ENCODE peak calls at places on chromosomes 1 and 21, in six cellular contexts. C, P, D, G, S and H are unnamed samples.

GRCh38 chr1:179197690-179198297 is 31.7 kb downstream of the ABL2 start:
- DNase-seq in G (no peak), C (no peak), S (no peak), D (no peak), P (no peak), H (no peak)

GRCh38 chr1:104991702-104992101 is 1242.0 kb downstream of the AMY1C start:
- DNase-seq in G (no peak), S (no peak), D (no peak), P (no peak), C (no peak), H (no peak)

GRCh38 chr1:223123238-223123976 is 19.6 kb downstream of the TLR5 start:
- DNase-seq in S (no peak), C (peak; percentile 65), P (peak; percentile 66), G (peak; percentile 70), D (peak; percentile 77), H (peak; percentile 71)

GRCh38 chr1:37998913-37999433 is 6.3 kb downstream of the FHL3 start:
- DNase-seq in S (no peak), P (no peak), C (peak; percentile 51), G (no peak), D (peak; percentile 42), H (no peak)

GRCh38 chr1:173410133-173410793 is 66.9 kb upstream of the PRDX6 start:
- DNase-seq in D (no peak), G (no peak), P (no peak), S (no peak), C (no peak), H (no peak)

GRCh38 chr21:33780631-33781030 is 135.0 kb downstream of the ATP5PO start:
- DNase-seq in G (no peak), P (no peak), D (no peak), S (no peak), C (no peak), H (no peak)

GRCh38 chr1:23930861-23931471 is 17.8 kb upstream of the CNR2 start:
- DNase-seq in P (no peak), G (no peak), C (no peak), D (no peak), S (no peak), H (no peak)

GRCh38 chr1:75023005-75023404 is 111.2 kb upstream of the LHX8 start:
- DNase-seq in D (no peak), P (no peak), C (no peak), G (no peak), S (no peak), H (peak; percentile 2)

GRCh38 chr1:211543003-211543402 is 36.0 kb downstream of the SLC30A1 start:
- DNase-seq in P (no peak), S (no peak), G (no peak), D (no peak), C (no peak), H (no peak)

GRCh38 chr1:247906504-247907047 is 11.2 kb downstream of the OR2W3 start:
- DNase-seq in C (no peak), S (peak; percentile 35), G (no peak), P (no peak), D (no peak), H (no peak)

GRCh38 chr1:224622831-224623230 is 6.7 kb downstream of the CNIH3 start:
- DNase-seq in D (no peak), S (no peak), P (no peak), G (no peak), C (no peak), H (no peak)

GRCh38 chr21:15061747-15062146 is 3.1 kb downstream of the NRIP1 start:
- DNase-seq in P (no peak), D (no peak), G (no peak), S (no peak), C (no peak), H (no peak)

GRCh38 chr21:15059397-15059796 is 5.4 kb downstream of the NRIP1 start:
- DNase-seq in G (no peak), C (no peak), P (no peak), D (no peak), S (no peak), H (no peak)

GRCh38 chr21:15062566-15062965 is 2.2 kb downstream of the NRIP1 start:
- DNase-seq in G (no peak), C (no peak), P (no peak), D (no peak), S (no peak), H (no peak)

GRCh38 chr21:15061284-15061683 is 3.5 kb downstream of the NRIP1 start:
- DNase-seq in G (no peak), S (no peak), D (no peak), P (no peak), C (no peak), H (no peak)

GRCh38 chr21:15060776-15061175 is 4.0 kb downstream of the NRIP1 start:
- DNase-seq in C (no peak), D (no peak), P (no peak), S (no peak), G (no peak), H (peak; percentile 32)
- H3K4me1 ChIP-seq in C (peaks cover 72% of the 10 kb centered on the region), D (no peaks in the 10 kb centered on the region), P (peaks cover 95% of the 10 kb centered on the region), S (no peaks in the 10 kb centered on the region), G (peaks cover 78% of the 10 kb centered on the region), H (peaks cover 32% of the 10 kb centered on the region)

DNA sequence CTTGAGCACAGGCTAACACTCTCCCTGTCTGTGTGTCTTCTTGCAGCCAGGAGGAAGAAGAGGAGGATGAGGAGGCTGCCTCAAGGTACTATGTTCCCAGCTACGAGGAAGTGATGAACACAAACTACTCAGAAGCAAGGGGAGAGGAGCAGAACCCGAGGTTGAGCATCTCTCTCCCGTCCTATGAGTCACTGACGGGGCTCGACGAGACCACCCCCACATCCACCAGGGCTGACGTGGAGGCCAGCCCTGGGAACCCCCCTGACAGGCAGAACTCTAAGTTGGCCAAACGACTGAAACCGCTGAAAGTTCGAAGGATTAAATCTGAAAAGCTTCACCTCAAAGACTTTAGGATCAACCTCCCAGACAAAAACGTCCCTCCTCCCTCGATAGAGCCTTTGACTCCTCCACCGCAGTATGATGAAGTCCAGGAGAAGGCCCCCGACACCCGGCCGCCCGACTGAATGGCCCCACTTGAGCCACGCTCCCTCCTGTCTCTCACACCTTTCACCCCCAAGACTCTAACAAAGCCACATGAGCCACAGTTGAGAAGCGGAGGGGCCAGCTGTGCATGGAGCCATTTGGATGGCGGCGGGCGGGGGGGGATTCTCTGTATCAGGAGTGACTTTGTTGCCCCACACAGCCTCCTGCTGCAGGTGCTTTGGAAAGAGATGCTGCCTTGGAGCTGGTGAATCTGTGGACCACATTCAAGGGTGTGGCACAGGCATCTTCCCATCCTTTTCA is 27.6 kb upstream of the FHAD1 start:
- DNase-seq in D (no peak), C (no peak), P (no peak), S (no peak), G (no peak), H (no peak)
- H3K4me1 ChIP-seq in D (no peaks in the 10 kb centered on the region), C (no peaks in the 10 kb centered on the region), P (peaks cover 17% of the 10 kb centered on the region), S (no peaks in the 10 kb centered on the region), G (peaks cover 18% of the 10 kb centered on the region), H (no peaks in the 10 kb centered on the region)

DNA sequence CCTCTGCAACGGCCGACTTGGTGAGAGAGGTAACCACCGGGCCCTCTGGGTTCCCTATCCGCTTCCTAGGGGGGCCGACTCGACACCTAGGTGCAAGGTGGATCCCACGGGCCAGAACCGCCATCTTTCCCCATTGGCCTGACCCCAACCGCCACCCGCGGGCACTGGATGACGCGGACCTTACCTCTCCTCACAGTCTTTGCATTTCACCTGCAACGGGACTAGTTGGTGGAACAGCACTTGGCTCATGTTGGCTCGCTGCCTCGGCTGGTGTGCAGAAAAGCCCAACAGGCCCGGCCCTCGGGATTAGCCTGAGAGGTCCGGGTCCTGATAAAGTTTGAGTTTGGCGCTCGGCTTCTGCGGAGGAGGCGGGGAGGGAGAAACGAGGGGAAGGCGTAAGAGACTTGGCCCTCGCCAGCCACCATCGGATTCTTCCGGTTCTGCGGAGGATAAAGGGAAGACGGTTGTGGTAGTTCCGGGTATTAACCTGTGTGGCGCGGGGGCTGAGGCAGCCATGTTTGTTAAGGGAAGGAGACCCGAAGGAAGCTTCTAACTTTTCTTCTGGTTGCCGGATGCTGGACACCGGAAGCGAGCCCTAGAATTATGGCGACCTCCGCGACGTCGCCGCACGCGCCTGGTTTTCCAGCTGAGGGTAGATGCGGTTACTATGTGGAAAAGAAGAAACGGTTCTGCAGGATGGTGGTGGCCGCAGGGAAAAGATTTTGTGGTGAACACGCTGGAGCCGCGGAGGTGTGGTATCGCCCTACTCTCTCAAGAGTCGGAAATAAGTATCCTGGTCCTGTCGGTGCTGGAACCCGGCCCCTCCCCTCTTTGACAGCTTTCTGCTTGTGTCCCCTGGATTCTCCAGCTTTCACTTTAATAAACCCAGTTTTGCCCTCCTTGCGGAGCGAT is at the start of the genes SASS6 and TRMT13:
- DNase-seq in G (peak; percentile 97), P (peak; percentile 96), D (peak; percentile 98), C (peak; percentile 97), S (peak; percentile 90), H (peak; percentile 97)
- H3K4me1 ChIP-seq in G (peaks cover 23% of the 10 kb centered on the region), P (peaks cover 36% of the 10 kb centered on the region), D (peaks cover 2% of the 10 kb centered on the region), C (peaks cover 30% of the 10 kb centered on the region), S (no peaks in the 10 kb centered on the region), H (peaks cover 4% of the 10 kb centered on the region)

DNA sequence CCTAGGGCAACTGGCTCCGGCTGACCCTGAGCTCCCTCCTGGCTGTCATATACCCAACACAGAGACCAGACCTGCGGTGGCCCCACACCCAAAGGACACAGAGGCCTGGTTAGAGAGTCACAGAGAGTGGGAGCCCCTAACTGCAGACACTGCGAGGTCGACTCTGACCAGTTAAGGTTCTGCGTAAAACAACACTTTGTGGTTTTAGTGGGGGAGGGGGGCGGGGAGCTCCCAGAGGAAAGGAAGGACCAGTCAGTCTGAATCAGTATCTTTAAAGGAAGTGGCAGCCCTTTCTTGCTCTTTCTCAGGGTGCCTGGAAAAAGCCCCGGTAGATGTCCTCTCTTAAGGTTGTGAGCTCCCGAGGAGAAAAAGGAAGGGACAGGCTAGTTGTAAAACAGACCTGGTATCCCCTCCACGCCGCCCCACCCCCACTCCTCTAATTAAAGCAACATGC is 2.4 kb downstream of the SSBP3 start:
- DNase-seq in S (no peak), G (no peak), P (no peak), C (no peak), D (no peak), H (peak; percentile 34)
- H3K4me1 ChIP-seq in S (peaks cover 11% of the 10 kb centered on the region), G (peaks cover 49% of the 10 kb centered on the region), P (peaks cover 89% of the 10 kb centered on the region), C (peaks cover 65% of the 10 kb centered on the region), D (peaks cover 3% of the 10 kb centered on the region), H (peaks cover 9% of the 10 kb centered on the region)

GRCh38 chr1:61095127-61095812 is 12.9 kb downstream of the NFIA start:
- DNase-seq in G (no peak), P (no peak), C (no peak), D (no peak), S (no peak), H (no peak)

GRCh38 chr1:61093525-61094137 is 11.3 kb downstream of the NFIA start:
- DNase-seq in C (no peak), G (no peak), S (no peak), D (no peak), P (no peak), H (no peak)

GRCh38 chr1:61097326-61097725 is 15.0 kb downstream of the NFIA start:
- DNase-seq in S (no peak), C (no peak), P (no peak), D (no peak), G (no peak), H (no peak)

GRCh38 chr1:61092643-61093042 is 10.3 kb downstream of the NFIA start:
- DNase-seq in C (no peak), D (no peak), S (no peak), G (no peak), P (no peak), H (no peak)

GRCh38 chr1:61094677-61095076 is 12.3 kb downstream of the NFIA start:
- DNase-seq in P (no peak), G (no peak), C (no peak), D (no peak), S (no peak), H (no peak)
- H3K4me1 ChIP-seq in P (peaks cover 98% of the 10 kb centered on the region), G (peaks cover 90% of the 10 kb centered on the region), C (peaks cover 73% of the 10 kb centered on the region), D (peaks cover 2% of the 10 kb centered on the region), S (no peaks in the 10 kb centered on the region), H (no peaks in the 10 kb centered on the region)

GRCh38 chr1:51693420-51694144 is 76.7 kb downstream of the OSBPL9 start:
- DNase-seq in C (no peak), S (no peak), G (no peak), P (no peak), D (no peak), H (no peak)
- H3K4me1 ChIP-seq in C (peaks cover 80% of the 10 kb centered on the region), S (no peaks in the 10 kb centered on the region), G (peaks cover 84% of the 10 kb centered on the region), P (peaks cover 81% of the 10 kb centered on the region), D (peaks cover 5% of the 10 kb centered on the region), H (peaks cover 18% of the 10 kb centered on the region)

GRCh38 chr1:170711682-170712081 is 47.8 kb downstream of the PRRX1 start:
- DNase-seq in D (no peak), G (no peak), C (no peak), P (no peak), S (no peak), H (no peak)
- H3K4me1 ChIP-seq in D (peaks cover 19% of the 10 kb centered on the region), G (peaks cover 31% of the 10 kb centered on the region), C (peaks cover 34% of the 10 kb centered on the region), P (peaks cover 12% of the 10 kb centered on the region), S (no peaks in the 10 kb centered on the region), H (peaks cover 3% of the 10 kb centered on the region)